ENCODE peak calls at places on chromosomes 3 and 15, in four cellular contexts. V is iris pigment epithelial cell, U is T-helper 17 cell, L is HFFc6. Z is an unnamed sample.

GRCh38 chr15:60009124-60009523 is 5.0 kb downstream of the FOXB1 start:
- DNase-seq in V (no peak), U (no peak), L (no peak), Z (no peak)

GRCh38 chr15:41465822-41466421 is 27.8 kb upstream of the ITPKA start:
- DNase-seq in V (peak), U (no peak), L (peak), Z (no peak)

GRCh38 chr15:25481208-25481862 is 42.5 kb upstream of the UBE3A start:
- DNase-seq in V (no peak), U (no peak), L (no peak), Z (no peak)

GRCh38 chr3:40801276-40801675 is 276.5 kb downstream of the ZNF621 start:
- DNase-seq in V (peak), U (no peak), L (no peak), Z (no peak)

GRCh38 chr15:89569090-89569745 is 6.1 kb upstream of the TICRR start:
- DNase-seq in V (no peak), U (no peak), L (no peak), Z (no peak)

GRCh38 chr3:57755368-57756021 is 614 bp upstream of the SLMAP start:
- DNase-seq in V (peak), U (peak), L (peak), Z (no peak)

GRCh38 chr3:146269271-146269670 is 18.4 kb upstream of the PLSCR4 start:
- DNase-seq in V (no peak), U (no peak), L (no peak), Z (no peak)

GRCh38 chr3:196163687-196164493 is 47.3 kb downstream of the ZDHHC19 start:
- DNase-seq in V (no peak), U (no peak), L (no peak), Z (no peak)

GRCh38 chr3:187913617-187914033 is 168.4 kb upstream of the BCL6 start:
- DNase-seq in V (peak), U (no peak), L (peak), Z (no peak)

GRCh38 chr3:86051058-86051457 is 939.9 kb downstream of the VGLL3 start:
- DNase-seq in V (no peak), U (no peak), L (no peak), Z (no peak)

GRCh38 chr3:8663177-8664061 is 18.8 kb upstream of the SSUH2 start:
- DNase-seq in V (peak), U (no peak), L (peak), Z (no peak)

GRCh38 chr3:186506846-186507245 is 37.3 kb downstream of the CRYGS start:
- DNase-seq in V (no peak), U (no peak), L (no peak), Z (no peak)

GRCh38 chr3:37183976-37184375 is 9.6 kb upstream of the LRRFIP2 start:
- DNase-seq in V (no peak), U (no peak), L (no peak), Z (no peak)

GRCh38 chr15:34886134-34886533 is 83.4 kb downstream of the AQR start:
- DNase-seq in V (peak), U (no peak), L (no peak), Z (no peak)

GRCh38 chr3:175988401-175988800 is 1129.3 kb downstream of the NAALADL2 start:
- DNase-seq in V (no peak), U (no peak), L (no peak), Z (no peak)

Z was measured in activated effector memory CD4-positive, alpha-beta T cell treated with Interleukin-2 at 50 U/mL for 16 hours.